ENCODE peak calls at places on chromosome 21, in four cellular contexts. L, R, I and N are unnamed samples.

GRCh38 chr21:46117586-46118304 is 19.8 kb downstream of the COL6A2 start:
- DNase-seq in L (no peak), R (no peak), I (no peak), N (peak; percentile 24)

GRCh38 chr21:36744560-36745231 is 45.8 kb downstream of the SIM2 start:
- DNase-seq in L (no peak), R (no peak), I (no peak), N (no peak)

GRCh38 chr21:45352621-45353125 is 52.3 kb upstream of the COL18A1 start:
- DNase-seq in L (no peak), R (no peak), I (no peak), N (peak; percentile 65)

GRCh38 chr21:26041441-26042180 is 129.0 kb downstream of the APP start:
- DNase-seq in L (peak; percentile 55), R (no peak), I (no peak), N (no peak)

GRCh38 chr21:14452842-14453241 is 69.9 kb upstream of the HSPA13 start:
- DNase-seq in L (no peak), R (no peak), I (no peak), N (no peak)

GRCh38 chr21:37503848-37504467 is 137.4 kb downstream of the DYRK1A start:
- DNase-seq in L (peak; percentile 63), R (no peak), I (no peak), N (no peak)

GRCh38 chr21:37339527-37339889 is 27.1 kb upstream of the DYRK1A start:
- DNase-seq in L (peak; percentile 41), R (no peak), I (no peak), N (no peak)

GRCh38 chr21:36195613-36196012 is 39.0 kb downstream of the DOP1B start:
- DNase-seq in L (no peak), R (no peak), I (no peak), N (no peak)

GRCh38 chr21:45421846-45422775 is 17.1 kb downstream of the COL18A1 start:
- DNase-seq in L (no peak), R (no peak), I (no peak), N (no peak)

GRCh38 chr21:33155457-33155856 is 74.3 kb upstream of the IFNAR2 start:
- DNase-seq in L (no peak), R (no peak), I (no peak), N (no peak)

GRCh38 chr21:45386728-45387371 is 18.1 kb upstream of the COL18A1 start:
- DNase-seq in L (peak; percentile 91), R (no peak), I (no peak), N (peak; percentile 34)

GRCh38 chr21:45432575-45433255 is 27.8 kb downstream of the COL18A1 start:
- DNase-seq in L (peak; percentile 63), R (no peak), I (no peak), N (peak; percentile 61)

GRCh38 chr21:45622416-45623097 is 21.0 kb upstream of the PCBP3 start:
- DNase-seq in L (no peak), R (no peak), I (no peak), N (peak; percentile 23)

GRCh38 chr21:14267071-14267470 is 51.1 kb downstream of the RBM11 start:
- DNase-seq in L (no peak), R (no peak), I (no peak), N (no peak)

GRCh38 chr21:45644041-45644906 is 749 bp downstream of the PCBP3 start:
- DNase-seq in L (peak; percentile 71), R (no peak), I (no peak), N (no peak)

GRCh38 chr21:36917487-36918158 is 48.8 kb downstream of the HLCS start:
- DNase-seq in L (peak; percentile 67), R (no peak), I (peak; percentile 43), N (no peak)

GRCh38 chr21:46118871-46119564 is 21.1 kb downstream of the COL6A2 start:
- DNase-seq in L (no peak), R (no peak), I (no peak), N (peak; percentile 19)

GRCh38 chr21:38306833-38307232 is 50.0 kb downstream of the KCNJ15 start:
- DNase-seq in L (peak; percentile 88), R (no peak), I (no peak), N (no peak)

GRCh38 chr21:46662765-46663500 is 27.5 kb downstream of the PRMT2 start:
- DNase-seq in L (no peak), R (no peak), I (no peak), N (no peak)

GRCh38 chr21:45294509-45295291 is 7.0 kb upstream of the POFUT2 start:
- DNase-seq in L (peak; percentile 94), R (no peak), I (no peak), N (peak; percentile 80)

GRCh38 chr21:35525443-35525842 is 476.3 kb upstream of the RUNX1 start:
- DNase-seq in L (no peak), R (no peak), I (no peak), N (no peak)

GRCh38 chr21:44454747-44455523 is at the start of gene LRRC3:
- DNase-seq in L (peak; percentile 90), R (peak; percentile 77), I (no peak), N (peak; percentile 89)

GRCh38 chr21:31727181-31727580 is 4.7 kb downstream of the SCAF4 start:
- DNase-seq in L (no peak), R (no peak), I (no peak), N (no peak)

GRCh38 chr21:44867999-44868700 is 5.3 kb downstream of the PTTG1IP start:
- DNase-seq in L (no peak), R (peak; percentile 72), I (no peak), N (no peak)

GRCh38 chr21:38806153-38806941 is 618 bp downstream of the ETS2 start:
- DNase-seq in L (peak; percentile 59), R (peak; percentile 32), I (no peak), N (peak; percentile 46)

GRCh38 chr21:19109694-19110093 is 706.1 kb upstream of the TMPRSS15 start:
- DNase-seq in L (no peak), R (no peak), I (no peak), N (no peak)

GRCh38 chr21:26070822-26071425 is 99.6 kb downstream of the APP start:
- DNase-seq in L (peak; percentile 87), R (peak; percentile 30), I (no peak), N (no peak)

GRCh38 chr21:15552914-15553491 is 176.8 kb upstream of the USP25 start:
- DNase-seq in L (peak; percentile 53), R (peak; percentile 21), I (no peak), N (no peak)

GRCh38 chr21:32248616-32249550 is 30.0 kb downstream of the MIS18A start:
- DNase-seq in L (no peak), R (no peak), I (no peak), N (no peak)

GRCh38 chr21:15558884-15559283 is 170.9 kb upstream of the USP25 start:
- DNase-seq in L (no peak), R (no peak), I (no peak), N (no peak)

GRCh38 chr21:16071761-16072160 is 342.0 kb downstream of the USP25 start:
- DNase-seq in L (no peak), R (no peak), I (no peak), N (no peak)

GRCh38 chr21:44456915-44457736 is 1.8 kb downstream of the LRRC3 start:
- DNase-seq in L (no peak), R (no peak), I (no peak), N (peak; percentile 77)

GRCh38 chr21:44844256-44844655 is 26.4 kb upstream of the SUMO3 start:
- DNase-seq in L (no peak), R (no peak), I (no peak), N (peak; percentile 22)

GRCh38 chr21:25360593-25360992 is 246.7 kb downstream of the MRPL39 start:
- DNase-seq in L (peak; percentile 11), R (no peak), I (no peak), N (no peak)

GRCh38 chr21:44436111-44436611 is 19.1 kb upstream of the LRRC3 start:
- DNase-seq in L (no peak), R (no peak), I (no peak), N (no peak)

GRCh38 chr21:46045154-46045553 is 52.8 kb upstream of the COL6A2 start:
- DNase-seq in L (no peak), R (no peak), I (no peak), N (no peak)

GRCh38 chr21:32256873-32257620 is 21.8 kb downstream of the MIS18A start:
- DNase-seq in L (peak; percentile 93), R (no peak), I (no peak), N (no peak)

GRCh38 chr21:45580181-45580575 is 37.9 kb upstream of the SLC19A1 start:
- DNase-seq in L (no peak), R (no peak), I (no peak), N (no peak)

GRCh38 chr21:21199342-21200102 is 201.3 kb downstream of the NCAM2 start:
- DNase-seq in L (no peak), R (no peak), I (no peak), N (no peak)

GRCh38 chr21:21196848-21197247 is 198.6 kb downstream of the NCAM2 start:
- DNase-seq in L (no peak), R (no peak), I (no peak), N (no peak)

GRCh38 chr21:21200103-21200938 is 202.1 kb downstream of the NCAM2 start:
- DNase-seq in L (peak; percentile 96), R (no peak), I (peak; percentile 28), N (peak; percentile 74)

GRCh38 chr21:21196087-21196486 is 197.9 kb downstream of the NCAM2 start:
- DNase-seq in L (no peak), R (no peak), I (no peak), N (no peak)

DNA sequence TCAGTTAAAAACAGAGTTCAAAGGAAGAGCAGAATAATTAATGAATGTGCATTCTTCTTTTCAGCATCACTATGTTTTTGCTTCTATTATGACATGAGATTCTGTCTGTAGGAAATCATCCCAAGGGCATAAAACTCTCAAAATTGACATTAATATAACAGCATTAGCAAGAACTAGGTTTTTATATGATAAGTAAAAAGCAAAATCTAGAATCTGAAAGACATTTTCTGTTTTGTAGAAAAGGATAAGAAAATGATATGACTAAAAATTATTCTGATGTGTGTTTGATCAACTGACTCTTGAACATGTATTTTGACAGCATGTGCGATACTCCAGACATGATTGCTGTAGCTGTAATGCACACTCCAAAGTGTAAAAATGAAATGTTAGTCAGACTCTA is 197.2 kb downstream of the NCAM2 start:
- DNase-seq in L (no peak), R (no peak), I (no peak), N (no peak)
- H3K9me3 ChIP-seq in L (no peaks in the 10 kb centered on the region), R (no peaks in the 10 kb centered on the region), I (no peaks in the 10 kb centered on the region), N (no peaks in the 10 kb centered on the region)

GRCh38 chr21:29316806-29317205 is 18.1 kb downstream of the BACH1 start:
- DNase-seq in L (no peak), R (no peak), I (no peak), N (no peak)
- H3K9me3 ChIP-seq in L (no peaks in the 10 kb centered on the region), R (no peaks in the 10 kb centered on the region), I (no peaks in the 10 kb centered on the region), N (no peaks in the 10 kb centered on the region)

GRCh38 chr21:17803536-17803935 is 15.6 kb downstream of the C21orf91 start:
- DNase-seq in L (no peak), R (no peak), I (no peak), N (no peak)

GRCh38 chr21:17802568-17802967 is 16.6 kb downstream of the C21orf91 start:
- DNase-seq in L (peak; percentile 15), R (no peak), I (no peak), N (no peak)

GRCh38 chr21:17805966-17806365 is 13.2 kb downstream of the C21orf91 start:
- DNase-seq in L (no peak), R (no peak), I (no peak), N (no peak)
- H3K9me3 ChIP-seq in L (peaks cover 12% of the 10 kb centered on the region), R (no peaks in the 10 kb centered on the region), I (no peaks in the 10 kb centered on the region), N (no peaks in the 10 kb centered on the region)

GRCh38 chr21:9760398-9761074 is 760.8 kb upstream of the TPTE start:
- DNase-seq in L (no peak), R (no peak), I (no peak), N (no peak)
- H3K9me3 ChIP-seq in L (no peaks in the 10 kb centered on the region), R (peaks cover 3% of the 10 kb centered on the region), I (no peaks in the 10 kb centered on the region), N (peaks cover 61% of the 10 kb centered on the region)